ENCODE peak calls at places on chromosomes 3 and 15, in four cellular contexts. D, C, K and Z are unnamed samples.

GRCh38 chr3:37985637-37986320 is 4.8 kb upstream of the VILL start:
- DNase-seq in K (no peak), C (no peak), D (no peak), Z (no peak)

GRCh38 chr15:38168472-38169057 is 84.1 kb upstream of the SPRED1 start:
- DNase-seq in K (no peak), C (no peak), D (no peak), Z (no peak)

GRCh38 chr3:181313379-181313778 is 323.8 kb upstream of the DNAJC19 start:
- DNase-seq in C (no peak), D (no peak), K (no peak), Z (no peak)

GRCh38 chr3:133448478-133449122 is 48.7 kb downstream of the BFSP2 start:
- DNase-seq in C (no peak), D (no peak), K (no peak), Z (no peak)

GRCh38 chr3:111851511-111851954 is 7.5 kb upstream of the PHLDB2 start:
- DNase-seq in D (no peak), K (peak; percentile 86), C (no peak), Z (no peak)

GRCh38 chr15:23629234-23629805 is 18.3 kb downstream of the MAGEL2 start:
- DNase-seq in K (no peak), C (no peak), D (peak; percentile 16), Z (no peak)

GRCh38 chr3:24137958-24138875 is 193.1 kb downstream of the NR1D2 start:
- DNase-seq in D (no peak), K (no peak), C (no peak), Z (no peak)

GRCh38 chr15:73956276-73957086 is 30.2 kb downstream of the LOXL1 start:
- DNase-seq in D (no peak), K (peak; percentile 79), C (no peak), Z (peak; percentile 77)

GRCh38 chr3:127174715-127175140 is 18.2 kb upstream of the PRR23E start:
- DNase-seq in C (no peak), D (no peak), K (no peak), Z (no peak)

DNA sequence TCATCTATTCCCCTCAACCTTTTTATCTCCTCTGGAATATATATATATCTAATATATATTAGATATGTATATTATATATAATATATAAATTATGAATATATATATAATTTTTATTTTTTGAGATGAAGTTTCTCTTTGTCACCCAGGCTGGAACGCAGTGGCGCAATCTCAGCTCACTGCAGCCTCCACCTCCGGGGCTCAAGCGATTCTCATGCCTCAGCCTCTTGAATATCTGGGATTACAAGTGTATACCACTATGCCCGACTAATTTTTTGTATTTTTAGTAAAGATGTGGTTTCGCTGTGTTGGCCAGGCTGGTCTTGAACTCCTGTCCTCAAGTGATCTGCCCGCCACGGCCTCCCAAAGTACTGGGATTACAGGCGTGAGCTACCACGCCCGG is 22.2 kb downstream of the PXYLP1 start:
- DNase-seq in C (no peak), D (no peak), K (no peak), Z (no peak)
- H3K4me1 ChIP-seq in C (no peaks in the 10 kb centered on the region), D (no peaks in the 10 kb centered on the region), K (no peaks in the 10 kb centered on the region), Z (no peaks in the 10 kb centered on the region)

DNA sequence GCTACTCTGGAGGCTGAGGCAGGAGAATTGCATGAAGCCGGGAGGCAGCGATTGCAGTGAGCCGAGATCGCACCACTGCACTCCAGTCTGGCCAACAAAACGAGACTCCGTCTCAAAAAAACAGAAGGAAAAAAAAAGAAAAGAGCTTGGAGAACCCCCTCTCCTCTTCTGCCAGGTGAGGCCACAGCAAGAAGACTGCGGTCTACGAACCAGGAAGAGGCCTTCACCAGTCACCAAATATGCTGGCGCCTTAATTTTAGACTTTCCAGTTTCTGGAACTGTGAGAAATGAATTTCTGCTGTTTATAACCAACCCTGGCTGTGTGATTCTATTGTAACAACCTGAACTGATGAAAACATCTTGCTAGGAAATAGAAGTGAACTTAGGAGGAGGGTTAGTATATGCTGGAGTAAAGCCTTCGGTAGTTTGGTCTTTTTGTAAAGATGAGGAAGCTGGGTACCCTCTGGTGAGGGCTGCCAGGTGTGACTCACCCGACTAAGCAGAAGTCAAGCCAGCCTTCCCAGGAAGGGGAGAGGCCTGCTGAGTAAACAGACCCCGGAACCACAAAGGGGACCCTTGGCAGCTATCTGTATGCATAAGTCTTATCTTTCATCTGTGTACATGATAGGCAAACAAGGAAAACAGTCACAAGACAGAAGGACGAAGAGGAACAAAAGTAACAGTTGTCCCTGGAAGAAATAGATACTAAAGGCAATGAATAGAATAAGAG is 78.7 kb downstream of the KLF13 start:
- DNase-seq in C (peak; percentile 72), D (no peak), K (no peak), Z (no peak)
- TF ChIP-seq POLR2AphosphoS5 in C (no peak), D (no peak), K (no peak), Z (no peak)

GRCh38 chr3:8491246-8491645 is 10.4 kb upstream of the LMCD1 start:
- DNase-seq in D (no peak), C (no peak), K (no peak), Z (no peak)

GRCh38 chr3:8491750-8492149 is 9.9 kb upstream of the LMCD1 start:
- DNase-seq in C (no peak), K (no peak), D (no peak), Z (no peak)

GRCh38 chr3:8488877-8489865 is 12.5 kb upstream of the LMCD1 start:
- DNase-seq in D (no peak), C (peak; percentile 93), K (no peak), Z (no peak)

GRCh38 chr3:8488436-8488835 is 13.2 kb upstream of the LMCD1 start:
- DNase-seq in K (no peak), D (peak; percentile 20), C (no peak), Z (no peak)

DNA sequence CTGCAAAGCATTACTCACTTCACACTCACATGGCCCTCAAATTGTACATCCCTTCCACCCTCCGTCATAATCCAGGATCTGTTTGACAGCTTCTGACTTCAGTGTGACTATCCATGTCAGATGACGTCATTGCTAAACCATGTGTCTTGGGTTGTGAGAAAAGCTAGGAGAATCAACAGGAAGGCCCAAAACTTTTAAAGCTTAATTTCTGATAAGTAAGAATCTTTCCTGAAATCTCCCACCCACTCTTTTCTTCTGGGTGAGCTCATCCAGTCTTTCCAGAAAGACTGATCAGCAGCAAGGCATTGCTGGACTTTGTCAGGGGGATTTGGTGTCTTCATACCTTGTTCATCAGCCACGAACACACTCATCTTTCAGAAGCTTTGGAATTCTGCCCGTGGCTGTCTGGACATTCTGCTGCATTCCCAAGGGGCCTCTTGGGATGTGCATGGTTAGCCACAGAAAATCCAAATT is 11.5 kb upstream of the LMCD1 start:
- DNase-seq in K (no peak), C (peak; percentile 66), D (no peak), Z (no peak)
- TF ChIP-seq SIN3A in K (no peak), C (no peak), D (no peak), Z (no peak)

GRCh38 chr15:85551221-85551832 is 170.9 kb downstream of the AKAP13 start:
- DNase-seq in C (no peak), D (no peak), K (no peak), Z (no peak)
- H3K4me1 ChIP-seq in C (no peaks in the 10 kb centered on the region), D (no peaks in the 10 kb centered on the region), K (no peaks in the 10 kb centered on the region), Z (no peaks in the 10 kb centered on the region)

DNA sequence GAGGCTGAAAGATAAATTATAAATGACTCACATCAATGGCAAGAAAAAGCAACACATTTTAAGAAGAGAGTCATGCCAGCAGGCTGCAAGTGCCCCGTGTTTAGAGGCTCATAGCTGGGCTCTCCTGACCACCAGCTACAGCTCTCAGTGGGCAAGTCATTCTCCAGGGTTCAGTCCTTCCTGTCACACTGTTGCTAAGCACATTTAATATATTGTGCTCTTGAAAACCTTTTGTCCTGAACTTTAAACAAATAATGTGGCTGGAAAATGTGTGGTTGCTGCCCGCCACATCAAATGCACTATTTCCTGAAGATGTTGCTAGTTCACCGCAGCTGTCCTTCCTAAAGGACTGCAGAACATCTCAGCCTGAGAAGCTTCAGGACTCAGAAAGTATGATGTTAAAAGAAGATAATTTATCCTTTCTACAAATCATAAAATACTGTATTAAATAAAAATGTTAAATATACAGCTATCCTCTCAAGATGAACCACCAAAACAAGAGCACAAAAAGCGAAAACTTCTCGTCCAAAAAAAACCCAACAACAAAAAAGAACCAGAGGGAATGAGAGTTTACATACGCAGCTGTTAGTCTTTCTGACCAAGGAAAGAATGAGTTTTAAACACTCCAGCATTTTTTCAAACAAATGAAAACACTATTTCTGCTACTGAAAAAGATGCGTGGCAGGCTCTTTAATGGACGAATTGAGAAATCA is 956 bp downstream of the TARS3 start:
- DNase-seq in K (no peak), D (no peak), C (no peak), Z (no peak)
- TF ChIP-seq POLR2AphosphoS5 in K (no peak), D (no peak), C (no peak), Z (no peak)

GRCh38 chr3:168546707-168547106 is 451.0 kb upstream of the GOLIM4 start:
- DNase-seq in C (no peak), D (no peak), K (no peak), Z (no peak)
- TF ChIP-seq SIN3A in C (no peak), D (no peak), K (no peak), Z (no peak)

DNA sequence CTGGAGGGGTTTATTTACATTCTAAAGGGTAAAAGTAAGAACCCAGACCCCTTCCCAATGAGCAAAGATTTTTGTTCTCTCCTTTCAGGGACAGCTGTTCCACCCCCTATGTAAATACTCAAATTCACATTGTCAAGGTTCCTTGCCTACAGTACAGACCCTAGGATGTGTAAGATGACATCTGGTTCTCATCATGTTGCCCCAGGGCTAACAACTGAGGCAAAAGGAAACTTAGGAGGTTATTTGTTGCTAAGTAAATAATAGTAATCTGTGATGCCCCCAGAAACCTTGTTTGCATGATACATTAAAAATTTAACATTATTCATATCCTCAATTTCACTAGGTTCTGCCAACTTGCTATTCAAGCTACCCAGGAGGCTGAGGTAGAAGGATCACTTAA is 135.0 kb upstream of the CCNL1 start:
- DNase-seq in D (no peak), C (no peak), K (no peak), Z (no peak)
- H3K4me1 ChIP-seq in D (no peaks in the 10 kb centered on the region), C (no peaks in the 10 kb centered on the region), K (no peaks in the 10 kb centered on the region), Z (no peaks in the 10 kb centered on the region)